ENCODE peak calls at places on chromosomes 13 and 19, in ten cellular contexts. One of them, this sample, is unnamed.

GRCh38 chr13:95153647-95154405 is 147.4 kb downstream of the ABCC4 start:
- DNase-seq in CD8-positive, alpha-beta T cell: no peak
- DNase-seq in ascending aorta: no peak
- DNase-seq in neuronal stem cell: no peak
- DNase-seq in heart right ventricle: no peak
- DNase-seq in DND-41: no peak
- DNase-seq in hepatocyte: no peak
- DNase-seq in neural progenitor cell: no peak
- DNase-seq in tibial nerve: no peak
- DNase-seq in stomach: no peak
- DNase-seq in this sample: no peak

GRCh38 chr13:95354680-95355487 is 53.6 kb upstream of the ABCC4 start:
- DNase-seq in CD8-positive, alpha-beta T cell: no peak
- DNase-seq in ascending aorta: no peak
- DNase-seq in neuronal stem cell: peak; percentile 31
- DNase-seq in heart right ventricle: no peak
- DNase-seq in DND-41: no peak
- DNase-seq in hepatocyte: peak; percentile 28
- DNase-seq in neural progenitor cell: peak; percentile 39
- DNase-seq in tibial nerve: no peak
- DNase-seq in stomach: peak; percentile 28
- DNase-seq in this sample: no peak

GRCh38 chr13:20360041-20360491 is 127.9 kb upstream of the GJB6 start:
- DNase-seq in CD8-positive, alpha-beta T cell: no peak
- DNase-seq in ascending aorta: no peak
- DNase-seq in neuronal stem cell: no peak
- DNase-seq in heart right ventricle: no peak
- DNase-seq in DND-41: no peak
- DNase-seq in hepatocyte: no peak
- DNase-seq in neural progenitor cell: no peak
- DNase-seq in tibial nerve: no peak
- DNase-seq in stomach: no peak
- DNase-seq in this sample: no peak

GRCh38 chr19:13861714-13862531 is 15.0 kb upstream of the NANOS3 start:
- DNase-seq in CD8-positive, alpha-beta T cell: peak; percentile 81
- DNase-seq in ascending aorta: peak; percentile 96
- DNase-seq in neuronal stem cell: peak; percentile 88
- DNase-seq in heart right ventricle: peak; percentile 95
- DNase-seq in DND-41: peak; percentile 81
- DNase-seq in hepatocyte: peak; percentile 94
- DNase-seq in neural progenitor cell: peak; percentile 88
- DNase-seq in tibial nerve: peak; percentile 88
- DNase-seq in stomach: peak; percentile 93
- DNase-seq in this sample: peak; percentile 71

GRCh38 chr19:17687857-17688784 is at the start of gene UNC13A:
- DNase-seq in CD8-positive, alpha-beta T cell: peak; percentile 15
- DNase-seq in ascending aorta: no peak
- DNase-seq in neuronal stem cell: peak; percentile 79
- DNase-seq in heart right ventricle: peak; percentile 56
- DNase-seq in DND-41: no peak
- DNase-seq in hepatocyte: peak; percentile 76
- DNase-seq in neural progenitor cell: peak; percentile 92
- DNase-seq in tibial nerve: no peak
- DNase-seq in stomach: peak; percentile 37
- DNase-seq in this sample: no peak

GRCh38 chr13:60655268-60655667 is 258.2 kb downstream of the TDRD3 start:
- DNase-seq in CD8-positive, alpha-beta T cell: no peak
- DNase-seq in ascending aorta: no peak
- DNase-seq in neuronal stem cell: no peak
- DNase-seq in heart right ventricle: no peak
- DNase-seq in DND-41: no peak
- DNase-seq in hepatocyte: no peak
- DNase-seq in neural progenitor cell: no peak
- DNase-seq in tibial nerve: no peak
- DNase-seq in stomach: no peak
- DNase-seq in this sample: no peak

GRCh38 chr19:43595605-43595998 is 332 bp downstream of the IRGQ start:
- DNase-seq in CD8-positive, alpha-beta T cell: no peak
- DNase-seq in ascending aorta: no peak
- DNase-seq in neuronal stem cell: no peak
- DNase-seq in heart right ventricle: no peak
- DNase-seq in DND-41: no peak
- DNase-seq in hepatocyte: no peak
- DNase-seq in neural progenitor cell: peak; percentile 33
- DNase-seq in tibial nerve: no peak
- DNase-seq in stomach: no peak
- DNase-seq in this sample: no peak

GRCh38 chr13:90531744-90532143 is 815.7 kb upstream of the MIR17HG start:
- DNase-seq in CD8-positive, alpha-beta T cell: no peak
- DNase-seq in ascending aorta: no peak
- DNase-seq in neuronal stem cell: no peak
- DNase-seq in heart right ventricle: no peak
- DNase-seq in DND-41: no peak
- DNase-seq in hepatocyte: no peak
- DNase-seq in neural progenitor cell: no peak
- DNase-seq in tibial nerve: no peak
- DNase-seq in stomach: no peak
- DNase-seq in this sample: no peak

GRCh38 chr19:3131168-3131567 is 4.7 kb upstream of the GNA15 start:
- DNase-seq in CD8-positive, alpha-beta T cell: no peak
- DNase-seq in ascending aorta: no peak
- DNase-seq in neuronal stem cell: no peak
- DNase-seq in heart right ventricle: no peak
- DNase-seq in DND-41: no peak
- DNase-seq in hepatocyte: no peak
- DNase-seq in neural progenitor cell: no peak
- DNase-seq in tibial nerve: no peak
- DNase-seq in stomach: no peak
- DNase-seq in this sample: no peak

GRCh38 chr13:32650705-32651311 is 64.6 kb downstream of the PDS5B start:
- DNase-seq in CD8-positive, alpha-beta T cell: peak; percentile 12
- DNase-seq in ascending aorta: peak; percentile 76
- DNase-seq in neuronal stem cell: peak; percentile 33
- DNase-seq in heart right ventricle: no peak
- DNase-seq in DND-41: peak; percentile 63
- DNase-seq in hepatocyte: peak; percentile 67
- DNase-seq in neural progenitor cell: peak; percentile 76
- DNase-seq in tibial nerve: peak; percentile 19
- DNase-seq in stomach: peak; percentile 59
- DNase-seq in this sample: no peak

GRCh38 chr19:45640849-45641273 is 1.7 kb upstream of the EML2 start:
- DNase-seq in CD8-positive, alpha-beta T cell: no peak
- DNase-seq in ascending aorta: no peak
- DNase-seq in neuronal stem cell: no peak
- DNase-seq in heart right ventricle: peak; percentile 23
- DNase-seq in DND-41: no peak
- DNase-seq in hepatocyte: peak; percentile 31
- DNase-seq in neural progenitor cell: peak; percentile 58
- DNase-seq in tibial nerve: no peak
- DNase-seq in stomach: peak; percentile 50
- DNase-seq in this sample: no peak

GRCh38 chr13:40460116-40460515 is 206.3 kb downstream of the FOXO1 start:
- DNase-seq in CD8-positive, alpha-beta T cell: no peak
- DNase-seq in ascending aorta: no peak
- DNase-seq in neuronal stem cell: no peak
- DNase-seq in heart right ventricle: no peak
- DNase-seq in DND-41: no peak
- DNase-seq in hepatocyte: no peak
- DNase-seq in neural progenitor cell: no peak
- DNase-seq in tibial nerve: no peak
- DNase-seq in stomach: no peak
- DNase-seq in this sample: no peak

GRCh38 chr19:12939292-12939606 is 840 bp downstream of the CALR start:
- DNase-seq in CD8-positive, alpha-beta T cell: no peak
- DNase-seq in ascending aorta: no peak
- DNase-seq in neuronal stem cell: no peak
- DNase-seq in heart right ventricle: no peak
- DNase-seq in DND-41: peak; percentile 42
- DNase-seq in hepatocyte: no peak
- DNase-seq in neural progenitor cell: peak; percentile 31
- DNase-seq in tibial nerve: no peak
- DNase-seq in stomach: no peak
- DNase-seq in this sample: no peak

GRCh38 chr19:34766386-34766785 is 6.6 kb downstream of the ZNF599 start:
- DNase-seq in CD8-positive, alpha-beta T cell: no peak
- DNase-seq in ascending aorta: no peak
- DNase-seq in neuronal stem cell: no peak
- DNase-seq in heart right ventricle: no peak
- DNase-seq in DND-41: no peak
- DNase-seq in hepatocyte: no peak
- DNase-seq in neural progenitor cell: no peak
- DNase-seq in tibial nerve: no peak
- DNase-seq in stomach: no peak
- DNase-seq in this sample: no peak

GRCh38 chr13:94390881-94391280 is 88.6 kb downstream of the DCT start:
- DNase-seq in CD8-positive, alpha-beta T cell: no peak
- DNase-seq in ascending aorta: no peak
- DNase-seq in neuronal stem cell: no peak
- DNase-seq in heart right ventricle: no peak
- DNase-seq in DND-41: no peak
- DNase-seq in hepatocyte: no peak
- DNase-seq in neural progenitor cell: no peak
- DNase-seq in tibial nerve: no peak
- DNase-seq in stomach: no peak
- DNase-seq in this sample: no peak

GRCh38 chr13:98548230-98548629 is 28.7 kb downstream of the STK24 start:
- DNase-seq in CD8-positive, alpha-beta T cell: no peak
- DNase-seq in ascending aorta: no peak
- DNase-seq in neuronal stem cell: no peak
- DNase-seq in heart right ventricle: no peak
- DNase-seq in DND-41: no peak
- DNase-seq in hepatocyte: no peak
- DNase-seq in neural progenitor cell: no peak
- DNase-seq in tibial nerve: no peak
- DNase-seq in stomach: no peak
- DNase-seq in this sample: no peak

DNA sequence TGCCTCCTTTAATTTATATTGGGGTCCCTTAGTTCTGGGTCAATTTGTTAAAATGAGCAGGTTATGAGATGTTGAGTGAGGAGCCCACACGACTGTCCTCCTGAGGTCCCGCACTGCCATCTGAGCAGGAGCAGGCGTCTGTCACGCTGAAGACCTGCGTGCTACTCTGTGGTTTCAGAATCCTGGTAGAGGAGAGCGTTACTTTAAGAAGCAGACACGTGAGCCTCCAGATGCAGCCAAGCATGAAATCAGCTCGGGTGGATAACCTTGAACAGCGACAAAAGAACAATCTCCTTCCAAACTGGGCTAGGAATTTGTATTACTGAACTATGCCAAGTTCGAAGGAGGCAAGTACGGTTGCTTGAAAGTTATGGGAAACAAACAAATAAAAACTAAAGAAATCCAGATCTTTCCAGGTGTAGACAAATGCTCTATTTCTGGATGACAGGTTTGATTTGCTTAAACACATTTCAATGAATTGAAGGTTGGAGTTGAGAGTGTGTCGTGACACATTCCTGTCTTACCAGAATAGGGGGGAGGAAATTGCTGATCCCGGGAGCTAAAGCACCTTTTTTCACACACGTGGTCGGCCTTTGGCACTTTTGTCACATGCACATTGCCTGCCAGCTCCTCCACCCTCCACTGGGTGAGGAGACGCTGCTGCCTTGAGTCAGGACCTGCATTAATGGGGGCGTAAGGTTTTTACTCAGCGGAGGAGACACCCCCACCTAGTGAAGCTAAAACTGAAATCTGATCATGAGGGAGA is 945.5 kb upstream of the SLC10A2 start:
- DNase-seq in CD8-positive, alpha-beta T cell: no peak
- DNase-seq in ascending aorta: no peak
- DNase-seq in neuronal stem cell: peak; percentile 45
- DNase-seq in heart right ventricle: no peak
- DNase-seq in DND-41: no peak
- DNase-seq in hepatocyte: no peak
- DNase-seq in neural progenitor cell: peak; percentile 51
- DNase-seq in tibial nerve: no peak
- DNase-seq in stomach: peak; percentile 31
- DNase-seq in this sample: no peak
- H3K4me3 ChIP-seq in CD8-positive, alpha-beta T cell: no peak overlapping the region
- H3K4me3 ChIP-seq in ascending aorta: no peak overlapping the region
- H3K4me3 ChIP-seq in neuronal stem cell: no peak overlapping the region
- H3K4me3 ChIP-seq in heart right ventricle: no peak overlapping the region
- H3K4me3 ChIP-seq in DND-41: no peak overlapping the region
- H3K4me3 ChIP-seq in hepatocyte: no peak overlapping the region
- H3K4me3 ChIP-seq in neural progenitor cell: no peak overlapping the region
- H3K4me3 ChIP-seq in tibial nerve: no peak overlapping the region
- H3K4me3 ChIP-seq in stomach: peak overlapping the region; percentile 7
- H3K4me3 ChIP-seq in this sample: no peak overlapping the region

GRCh38 chr19:19427302-19427701 is 21.8 kb downstream of the GATAD2A start:
- DNase-seq in CD8-positive, alpha-beta T cell: no peak
- DNase-seq in ascending aorta: no peak
- DNase-seq in neuronal stem cell: no peak
- DNase-seq in heart right ventricle: no peak
- DNase-seq in DND-41: no peak
- DNase-seq in hepatocyte: no peak
- DNase-seq in neural progenitor cell: no peak
- DNase-seq in tibial nerve: no peak
- DNase-seq in stomach: no peak
- DNase-seq in this sample: no peak
- H3K4me1 ChIP-seq in CD8-positive, alpha-beta T cell: peaks cover 59% of the 10 kb centered on the region
- H3K4me1 ChIP-seq in ascending aorta: no peaks in the 10 kb centered on the region
- H3K4me1 ChIP-seq in neuronal stem cell: peaks cover 8% of the 10 kb centered on the region
- H3K4me1 ChIP-seq in heart right ventricle: peaks cover 50% of the 10 kb centered on the region
- H3K4me1 ChIP-seq in DND-41: no peaks in the 10 kb centered on the region
- H3K4me1 ChIP-seq in hepatocyte: no peaks in the 10 kb centered on the region
- H3K4me1 ChIP-seq in neural progenitor cell: peaks cover 18% of the 10 kb centered on the region
- H3K4me1 ChIP-seq in tibial nerve: peaks cover 55% of the 10 kb centered on the region
- H3K4me1 ChIP-seq in stomach: peaks cover 40% of the 10 kb centered on the region
- H3K4me1 ChIP-seq in this sample: peaks cover 28% of the 10 kb centered on the region

GRCh38 chr13:105273665-105274222 is 1261.7 kb downstream of the EFNB2 start:
- DNase-seq in CD8-positive, alpha-beta T cell: no peak
- DNase-seq in ascending aorta: no peak
- DNase-seq in neuronal stem cell: no peak
- DNase-seq in heart right ventricle: no peak
- DNase-seq in DND-41: no peak
- DNase-seq in hepatocyte: no peak
- DNase-seq in neural progenitor cell: no peak
- DNase-seq in tibial nerve: no peak
- DNase-seq in stomach: no peak
- DNase-seq in this sample: no peak
- H3K9me3 ChIP-seq in CD8-positive, alpha-beta T cell: no peaks in the 10 kb centered on the region
- H3K9me3 ChIP-seq in ascending aorta: no peaks in the 10 kb centered on the region
- H3K9me3 ChIP-seq in neuronal stem cell: peaks cover 6% of the 10 kb centered on the region
- H3K9me3 ChIP-seq in heart right ventricle: no peaks in the 10 kb centered on the region
- H3K9me3 ChIP-seq in DND-41: no peaks in the 10 kb centered on the region
- H3K9me3 ChIP-seq in hepatocyte: no peaks in the 10 kb centered on the region
- H3K9me3 ChIP-seq in neural progenitor cell: no peaks in the 10 kb centered on the region
- H3K9me3 ChIP-seq in tibial nerve: no peaks in the 10 kb centered on the region
- H3K9me3 ChIP-seq in stomach: no peaks in the 10 kb centered on the region
- H3K9me3 ChIP-seq in this sample: no peaks in the 10 kb centered on the region

DNA sequence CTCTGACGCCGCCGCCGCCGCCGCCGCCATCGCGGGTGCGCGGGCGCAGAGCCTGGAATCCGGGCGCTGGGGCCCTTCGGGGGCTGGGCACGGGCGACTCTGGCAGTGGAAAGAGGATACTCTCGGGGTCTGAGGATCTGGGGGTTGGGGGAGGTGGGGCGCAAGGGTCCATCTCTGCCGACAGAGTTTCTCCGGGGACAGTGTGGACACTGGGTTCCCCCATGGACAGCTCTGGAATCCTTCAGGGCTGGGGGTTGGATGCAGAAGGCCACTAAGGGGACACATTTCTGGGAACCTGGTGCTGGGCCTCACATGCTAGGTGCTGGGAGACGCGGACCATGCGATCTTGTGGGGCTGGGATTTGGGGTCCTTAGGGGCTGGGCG is 2.3 kb downstream of the TGFBR3L start:
- DNase-seq in CD8-positive, alpha-beta T cell: no peak
- DNase-seq in ascending aorta: no peak
- DNase-seq in neuronal stem cell: no peak
- DNase-seq in heart right ventricle: no peak
- DNase-seq in DND-41: no peak
- DNase-seq in hepatocyte: no peak
- DNase-seq in neural progenitor cell: no peak
- DNase-seq in tibial nerve: no peak
- DNase-seq in stomach: no peak
- DNase-seq in this sample: no peak
- H3K4me3 ChIP-seq in CD8-positive, alpha-beta T cell: peak overlapping the region; percentile 33
- H3K4me3 ChIP-seq in ascending aorta: peak overlapping the region; percentile 62
- H3K4me3 ChIP-seq in neuronal stem cell: peak overlapping the region; percentile 74
- H3K4me3 ChIP-seq in heart right ventricle: peak overlapping the region; percentile 49
- H3K4me3 ChIP-seq in DND-41: no peak overlapping the region
- H3K4me3 ChIP-seq in hepatocyte: peak overlapping the region; percentile 33
- H3K4me3 ChIP-seq in neural progenitor cell: peak overlapping the region; percentile 59
- H3K4me3 ChIP-seq in tibial nerve: no peak overlapping the region
- H3K4me3 ChIP-seq in stomach: peak overlapping the region; percentile 51
- H3K4me3 ChIP-seq in this sample: peak overlapping the region; percentile 67